ENCODE peak calls at places on chromosomes 1 and 21, in four cellular contexts. One of them, this sample, is unnamed. For H3K27me3, the result is how much of the 10 kb centered on the place peaks cover.

GRCh38 chr1:93630168-93630567 is 51.5 kb downstream of the BCAR3 start:
- DNase-seq in adrenal gland: no peak
- DNase-seq in tibial artery: no peak
- DNase-seq in cardiac muscle cell: no peak
- DNase-seq in this sample: no peak

GRCh38 chr1:212630159-212630900 is 21.8 kb downstream of the ATF3 start:
- DNase-seq in adrenal gland: peak
- DNase-seq in tibial artery: peak
- DNase-seq in cardiac muscle cell: peak
- DNase-seq in this sample: no peak

GRCh38 chr1:50775740-50776139 is 184.3 kb downstream of the FAF1 start:
- DNase-seq in adrenal gland: no peak
- DNase-seq in tibial artery: no peak
- DNase-seq in cardiac muscle cell: no peak
- DNase-seq in this sample: no peak

GRCh38 chr1:1202831-1203560 is 3.4 kb downstream of the TNFRSF18 start:
- DNase-seq in adrenal gland: no peak
- DNase-seq in tibial artery: no peak
- DNase-seq in cardiac muscle cell: no peak
- DNase-seq in this sample: no peak

GRCh38 chr1:211529453-211529852 is 37.5 kb upstream of the RD3 start:
- DNase-seq in adrenal gland: no peak
- DNase-seq in tibial artery: no peak
- DNase-seq in cardiac muscle cell: no peak
- DNase-seq in this sample: no peak

GRCh38 chr1:92486251-92487077 is at the start of gene GFI1:
- DNase-seq in adrenal gland: peak
- DNase-seq in tibial artery: no peak
- DNase-seq in cardiac muscle cell: peak
- DNase-seq in this sample: no peak

GRCh38 chr1:159120317-159120716 is 43.8 kb upstream of the AIM2 start:
- DNase-seq in adrenal gland: no peak
- DNase-seq in tibial artery: no peak
- DNase-seq in cardiac muscle cell: no peak
- DNase-seq in this sample: no peak

GRCh38 chr21:36693144-36694040 is 5.5 kb upstream of the SIM2 start:
- DNase-seq in adrenal gland: no peak
- DNase-seq in tibial artery: no peak
- DNase-seq in cardiac muscle cell: peak
- DNase-seq in this sample: no peak

GRCh38 chr1:107480548-107480947 is 339.7 kb downstream of the NTNG1 start:
- DNase-seq in adrenal gland: no peak
- DNase-seq in tibial artery: no peak
- DNase-seq in cardiac muscle cell: no peak
- DNase-seq in this sample: no peak

GRCh38 chr1:22380024-22380785 is 71.4 kb upstream of the ZBTB40 start:
- DNase-seq in adrenal gland: peak
- DNase-seq in tibial artery: no peak
- DNase-seq in cardiac muscle cell: no peak
- DNase-seq in this sample: no peak

GRCh38 chr21:15240846-15241245 is 176.0 kb upstream of the NRIP1 start:
- DNase-seq in adrenal gland: no peak
- DNase-seq in tibial artery: no peak
- DNase-seq in cardiac muscle cell: no peak
- DNase-seq in this sample: no peak

GRCh38 chr1:41397943-41398342 is 36.7 kb downstream of the FOXO6 start:
- DNase-seq in adrenal gland: no peak
- DNase-seq in tibial artery: no peak
- DNase-seq in cardiac muscle cell: no peak
- DNase-seq in this sample: no peak

GRCh38 chr1:2372551-2373490 is 18.5 kb downstream of the MORN1 start:
- DNase-seq in adrenal gland: no peak
- DNase-seq in tibial artery: peak
- DNase-seq in cardiac muscle cell: no peak
- DNase-seq in this sample: no peak

GRCh38 chr1:39398278-39399010 is 93.0 kb upstream of the BMP8A start:
- DNase-seq in adrenal gland: peak
- DNase-seq in tibial artery: peak
- DNase-seq in cardiac muscle cell: no peak
- DNase-seq in this sample: peak

GRCh38 chr21:31813873-31814272 is 58.9 kb upstream of the HUNK start:
- DNase-seq in adrenal gland: no peak
- DNase-seq in tibial artery: no peak
- DNase-seq in cardiac muscle cell: no peak
- DNase-seq in this sample: no peak

GRCh38 chr1:15155191-15155590 is 1.6 kb downstream of the TMEM51 start:
- DNase-seq in adrenal gland: no peak
- DNase-seq in tibial artery: no peak
- DNase-seq in cardiac muscle cell: no peak
- DNase-seq in this sample: no peak
- H3K4me3 ChIP-seq in adrenal gland: no peak
- H3K4me3 ChIP-seq in tibial artery: peak
- H3K4me3 ChIP-seq in cardiac muscle cell: no peak
- H3K4me3 ChIP-seq in this sample: peak

GRCh38 chr1:206878456-206878855 is 13.0 kb downstream of the IL20 start:
- DNase-seq in adrenal gland: no peak
- DNase-seq in tibial artery: no peak
- DNase-seq in cardiac muscle cell: no peak
- DNase-seq in this sample: no peak
- TF ChIP-seq CTCF in adrenal gland: no peak
- TF ChIP-seq CTCF in tibial artery: no peak
- TF ChIP-seq CTCF in cardiac muscle cell: peak
- TF ChIP-seq CTCF in this sample: no peak

GRCh38 chr1:27143408-27143807 is 11.5 kb downstream of the SLC9A1 start:
- DNase-seq in adrenal gland: no peak
- DNase-seq in tibial artery: no peak
- DNase-seq in cardiac muscle cell: no peak
- DNase-seq in this sample: no peak

GRCh38 chr1:27145934-27146354 is 9.0 kb downstream of the SLC9A1 start:
- DNase-seq in adrenal gland: peak
- DNase-seq in tibial artery: peak
- DNase-seq in cardiac muscle cell: no peak
- DNase-seq in this sample: peak

GRCh38 chr1:27144349-27144748 is 10.6 kb downstream of the SLC9A1 start:
- DNase-seq in adrenal gland: no peak
- DNase-seq in tibial artery: no peak
- DNase-seq in cardiac muscle cell: no peak
- DNase-seq in this sample: no peak

GRCh38 chr1:27142464-27142863 is 12.5 kb downstream of the SLC9A1 start:
- DNase-seq in adrenal gland: no peak
- DNase-seq in tibial artery: no peak
- DNase-seq in cardiac muscle cell: no peak
- DNase-seq in this sample: no peak

GRCh38 chr1:27144920-27145661 is 9.8 kb downstream of the SLC9A1 start:
- DNase-seq in adrenal gland: no peak
- DNase-seq in tibial artery: peak
- DNase-seq in cardiac muscle cell: no peak
- DNase-seq in this sample: no peak
- H3K27me3 ChIP-seq in adrenal gland: under half
- H3K27me3 ChIP-seq in tibial artery: under half
- H3K27me3 ChIP-seq in cardiac muscle cell: under half
- H3K27me3 ChIP-seq in this sample: under half

GRCh38 chr1:151145158-151146071 is 1.0 kb downstream of the SEMA6C start:
- DNase-seq in adrenal gland: no peak
- DNase-seq in tibial artery: peak
- DNase-seq in cardiac muscle cell: peak
- DNase-seq in this sample: no peak

GRCh38 chr1:151146072-151146415 is 387 bp downstream of the SEMA6C start:
- DNase-seq in adrenal gland: no peak
- DNase-seq in tibial artery: no peak
- DNase-seq in cardiac muscle cell: no peak
- DNase-seq in this sample: no peak

GRCh38 chr1:151143986-151144385 is 2.4 kb downstream of the SEMA6C start:
- DNase-seq in adrenal gland: no peak
- DNase-seq in tibial artery: peak
- DNase-seq in cardiac muscle cell: no peak
- DNase-seq in this sample: no peak

GRCh38 chr1:151143057-151143435 is 3.4 kb downstream of the SEMA6C start:
- DNase-seq in adrenal gland: no peak
- DNase-seq in tibial artery: no peak
- DNase-seq in cardiac muscle cell: peak
- DNase-seq in this sample: no peak

DNA sequence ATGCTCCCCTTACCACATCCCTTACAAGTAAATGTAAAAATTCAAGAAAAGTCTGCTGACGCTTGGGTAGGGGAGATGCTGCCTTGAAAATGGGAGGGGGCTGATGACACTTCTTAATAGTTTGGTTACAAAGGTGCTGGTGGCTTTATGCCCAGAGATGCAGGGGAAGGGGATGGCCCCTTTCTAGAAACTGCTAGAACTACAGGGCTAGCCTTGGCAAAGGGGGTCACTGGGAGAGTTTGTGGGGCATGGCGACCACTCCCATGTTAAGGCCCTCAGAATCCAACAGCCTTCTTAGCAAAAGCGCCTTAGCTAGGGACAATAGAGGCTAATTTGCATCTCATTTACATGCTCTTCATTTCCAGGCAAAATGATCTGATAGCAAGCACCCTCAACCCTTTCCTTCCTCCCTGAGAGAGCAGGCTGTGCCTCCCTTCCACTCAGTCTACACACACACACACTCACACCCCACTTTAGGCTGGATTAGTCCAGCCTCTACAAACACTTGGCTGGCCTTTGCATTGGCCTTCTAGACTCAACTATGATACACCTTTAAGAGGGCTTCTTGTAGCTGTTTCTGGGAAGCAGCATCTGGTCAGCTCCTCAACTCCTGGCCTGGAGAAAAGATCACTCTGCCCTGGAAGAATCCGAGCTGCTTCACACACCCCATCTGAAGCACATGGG is 1.8 kb downstream of the SEMA6C start:
- DNase-seq in adrenal gland: no peak
- DNase-seq in tibial artery: peak
- DNase-seq in cardiac muscle cell: peak
- DNase-seq in this sample: no peak
- H3K4me3 ChIP-seq in adrenal gland: no peak
- H3K4me3 ChIP-seq in tibial artery: peak
- H3K4me3 ChIP-seq in cardiac muscle cell: peak
- H3K4me3 ChIP-seq in this sample: no peak

DNA sequence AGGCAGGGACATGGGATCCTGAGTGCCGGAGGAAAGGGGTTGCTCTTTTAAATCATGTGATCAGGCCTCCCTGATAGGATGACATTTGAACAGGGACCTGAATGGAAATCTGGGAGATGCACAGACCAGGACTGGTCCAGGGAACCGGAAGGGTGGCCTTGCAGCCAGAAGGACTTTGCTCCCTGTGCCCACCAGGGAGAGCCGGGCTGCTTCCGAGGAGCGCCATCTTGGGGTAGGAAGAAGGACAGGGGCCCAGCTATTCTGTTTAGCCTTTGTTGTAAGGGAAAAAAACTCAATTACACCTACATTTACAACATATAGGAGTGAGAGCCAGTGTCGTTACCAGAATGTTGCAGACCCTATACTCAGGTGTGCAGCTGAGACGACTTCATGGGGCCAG is 5.5 kb downstream of the KLHDC7A start:
- DNase-seq in adrenal gland: no peak
- DNase-seq in tibial artery: no peak
- DNase-seq in cardiac muscle cell: peak
- DNase-seq in this sample: no peak
- TF ChIP-seq CTCF in adrenal gland: no peak
- TF ChIP-seq CTCF in tibial artery: no peak
- TF ChIP-seq CTCF in cardiac muscle cell: no peak
- TF ChIP-seq CTCF in this sample: peak

GRCh38 chr1:61053712-61054608 is 28.4 kb upstream of the NFIA start:
- DNase-seq in adrenal gland: peak
- DNase-seq in tibial artery: peak
- DNase-seq in cardiac muscle cell: peak
- DNase-seq in this sample: no peak

GRCh38 chr1:61055110-61055614 is 27.2 kb upstream of the NFIA start:
- DNase-seq in adrenal gland: no peak
- DNase-seq in tibial artery: no peak
- DNase-seq in cardiac muscle cell: no peak
- DNase-seq in this sample: no peak

GRCh38 chr1:61053281-61053711 is 29.1 kb upstream of the NFIA start:
- DNase-seq in adrenal gland: no peak
- DNase-seq in tibial artery: no peak
- DNase-seq in cardiac muscle cell: no peak
- DNase-seq in this sample: no peak

GRCh38 chr1:61052393-61053280 is 29.7 kb upstream of the NFIA start:
- DNase-seq in adrenal gland: no peak
- DNase-seq in tibial artery: no peak
- DNase-seq in cardiac muscle cell: peak
- DNase-seq in this sample: no peak

DNA sequence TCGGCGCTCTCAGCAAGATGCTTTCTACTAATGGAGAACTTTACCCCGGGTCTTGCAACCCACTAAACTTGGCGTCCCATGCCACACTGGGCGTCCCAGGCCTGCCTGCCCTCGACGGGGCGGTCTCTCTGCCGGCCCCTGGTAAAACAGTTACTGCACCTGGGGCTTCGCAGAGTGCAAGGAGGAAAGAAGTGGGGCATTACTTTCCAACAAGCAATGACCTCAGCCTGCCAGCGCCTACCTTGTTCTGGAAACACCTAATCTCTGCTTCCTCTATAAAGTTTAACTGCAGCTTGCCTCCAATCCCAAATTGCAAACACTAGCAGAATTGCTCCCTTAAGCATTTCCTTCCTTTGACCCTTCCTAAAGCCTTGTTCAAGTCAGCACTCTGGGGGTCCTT is 27.7 kb upstream of the NFIA start:
- DNase-seq in adrenal gland: no peak
- DNase-seq in tibial artery: no peak
- DNase-seq in cardiac muscle cell: no peak
- DNase-seq in this sample: no peak
- H3K27me3 ChIP-seq in adrenal gland: under half
- H3K27me3 ChIP-seq in tibial artery: under half
- H3K27me3 ChIP-seq in cardiac muscle cell: half or more
- H3K27me3 ChIP-seq in this sample: under half

DNA sequence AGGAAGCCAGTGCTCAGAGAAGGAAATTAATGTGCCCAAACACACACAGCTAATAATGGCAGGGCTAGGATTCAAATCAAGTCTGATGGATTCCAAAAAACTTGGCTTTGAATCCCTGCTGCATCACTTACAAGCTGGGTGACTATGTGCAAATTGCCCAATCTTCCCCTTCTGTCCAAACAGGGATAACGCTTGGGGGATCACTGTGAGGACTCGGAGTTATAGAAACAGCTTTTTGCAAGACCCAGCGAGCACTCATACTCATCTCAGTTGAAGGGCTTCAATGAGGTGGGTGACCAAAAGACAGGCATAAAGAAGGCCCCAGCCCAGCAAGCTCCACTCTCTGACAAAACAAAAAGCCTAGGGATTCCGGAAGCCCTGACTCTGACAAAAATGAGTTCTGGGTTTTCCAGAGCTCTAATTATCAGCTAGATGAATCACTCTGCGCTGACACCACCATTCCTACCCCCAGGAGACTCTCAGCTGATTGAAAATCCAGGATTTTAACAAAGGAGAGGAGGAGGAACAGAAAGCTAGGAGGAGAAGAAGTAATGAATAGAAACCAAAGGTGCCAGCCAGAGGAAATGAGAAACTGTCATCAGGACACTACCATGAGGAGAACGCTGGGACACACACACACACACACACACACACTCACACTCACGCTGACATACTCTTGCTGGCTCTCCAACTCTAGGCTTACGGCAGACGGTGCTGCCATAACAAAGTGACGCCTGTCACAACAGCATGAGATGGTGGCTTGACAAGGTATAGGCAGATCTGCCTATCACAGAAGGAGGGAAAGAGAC is 1.6 kb upstream of the STK40 start:
- DNase-seq in adrenal gland: no peak
- DNase-seq in tibial artery: no peak
- DNase-seq in cardiac muscle cell: no peak
- DNase-seq in this sample: no peak
- H3K4me3 ChIP-seq in adrenal gland: no peak
- H3K4me3 ChIP-seq in tibial artery: peak
- H3K4me3 ChIP-seq in cardiac muscle cell: no peak
- H3K4me3 ChIP-seq in this sample: no peak